ENCODE peak calls at places on chromosomes 4 and X, in six cellular contexts. One of them, this sample, is unnamed. For H3K9me3, the result is how much of the 10 kb centered on the place peaks cover.

GRCh38 chr4:23741586-23742240 is 148.1 kb downstream of the PPARGC1A start:
- DNase-seq in H1: no peak
- DNase-seq in trophoblast cell: no peak
- DNase-seq in IMR-90: no peak
- DNase-seq in H9: no peak
- DNase-seq in mesenchymal stem cell: no peak
- DNase-seq in this sample: no peak

GRCh38 chr4:155952546-155952945 is 1.1 kb downstream of the CTSO start:
- DNase-seq in H9: no peak
- DNase-seq in mesenchymal stem cell: peak
- DNase-seq in trophoblast cell: peak
- DNase-seq in H1: no peak
- DNase-seq in IMR-90: peak
- DNase-seq in this sample: no peak

GRCh38 chrX:37476571-37477188 is 94.8 kb upstream of the LANCL3 start:
- DNase-seq in H1: no peak
- DNase-seq in IMR-90: no peak
- DNase-seq in trophoblast cell: no peak
- DNase-seq in H9: peak
- DNase-seq in mesenchymal stem cell: no peak
- DNase-seq in this sample: no peak

GRCh38 chr4:85475631-85476233 is 782 bp downstream of the ARHGAP24 start:
- DNase-seq in H1: no peak
- DNase-seq in IMR-90: no peak
- DNase-seq in H9: no peak
- DNase-seq in trophoblast cell: peak
- DNase-seq in mesenchymal stem cell: peak
- DNase-seq in this sample: peak

GRCh38 chrX:10106801-10107200 is 50.0 kb upstream of the CLCN4 start:
- DNase-seq in H9: no peak
- DNase-seq in IMR-90: no peak
- DNase-seq in H1: no peak
- DNase-seq in mesenchymal stem cell: no peak
- DNase-seq in trophoblast cell: no peak
- DNase-seq in this sample: no peak

GRCh38 chrX:56232221-56233082 is at the start of gene KLF8:
- DNase-seq in mesenchymal stem cell: no peak
- DNase-seq in IMR-90: no peak
- DNase-seq in trophoblast cell: peak
- DNase-seq in H9: peak
- DNase-seq in H1: no peak
- DNase-seq in this sample: no peak

GRCh38 chr4:6390357-6390756 is 82.1 kb downstream of the PPP2R2C start:
- DNase-seq in IMR-90: no peak
- DNase-seq in H9: no peak
- DNase-seq in H1: no peak
- DNase-seq in trophoblast cell: no peak
- DNase-seq in mesenchymal stem cell: no peak
- DNase-seq in this sample: no peak

GRCh38 chr4:147326581-147326980 is 154.3 kb upstream of the EDNRA start:
- DNase-seq in H9: no peak
- DNase-seq in H1: no peak
- DNase-seq in mesenchymal stem cell: peak
- DNase-seq in IMR-90: peak
- DNase-seq in trophoblast cell: no peak
- DNase-seq in this sample: no peak

GRCh38 chr4:10203851-10204250 is 87.3 kb upstream of the WDR1 start:
- DNase-seq in mesenchymal stem cell: no peak
- DNase-seq in H9: no peak
- DNase-seq in trophoblast cell: no peak
- DNase-seq in IMR-90: no peak
- DNase-seq in H1: no peak
- DNase-seq in this sample: no peak

GRCh38 chrX:67614414-67614813 is 70.6 kb downstream of the AR start:
- DNase-seq in H9: no peak
- DNase-seq in trophoblast cell: peak
- DNase-seq in H1: no peak
- DNase-seq in mesenchymal stem cell: peak
- DNase-seq in IMR-90: peak
- DNase-seq in this sample: no peak

GRCh38 chrX:51891821-51892551 is 1.4 kb upstream of the MAGED1 start:
- DNase-seq in mesenchymal stem cell: peak
- DNase-seq in IMR-90: peak
- DNase-seq in H9: no peak
- DNase-seq in trophoblast cell: peak
- DNase-seq in H1: no peak
- DNase-seq in this sample: no peak

GRCh38 chr4:95197353-95197752 is 351.4 kb downstream of the UNC5C start:
- DNase-seq in H1: no peak
- DNase-seq in IMR-90: no peak
- DNase-seq in mesenchymal stem cell: no peak
- DNase-seq in H9: no peak
- DNase-seq in trophoblast cell: no peak
- DNase-seq in this sample: no peak

GRCh38 chrX:47643926-47644325 is 6.4 kb downstream of the ELK1 start:
- DNase-seq in mesenchymal stem cell: peak
- DNase-seq in H9: no peak
- DNase-seq in H1: no peak
- DNase-seq in trophoblast cell: no peak
- DNase-seq in IMR-90: peak
- DNase-seq in this sample: no peak

GRCh38 chr4:20878806-20879205 is 178.5 kb downstream of the PACRGL start:
- DNase-seq in H9: no peak
- DNase-seq in mesenchymal stem cell: no peak
- DNase-seq in H1: no peak
- DNase-seq in IMR-90: no peak
- DNase-seq in trophoblast cell: no peak
- DNase-seq in this sample: peak

GRCh38 chrX:154016366-154017076 is 3.2 kb downstream of the IRAK1 start:
- DNase-seq in IMR-90: no peak
- DNase-seq in H1: no peak
- DNase-seq in H9: no peak
- DNase-seq in mesenchymal stem cell: no peak
- DNase-seq in trophoblast cell: no peak
- DNase-seq in this sample: no peak

GRCh38 chrX:143486105-143486504 is 31.2 kb downstream of the SPANXN3 start:
- DNase-seq in H9: no peak
- DNase-seq in IMR-90: no peak
- DNase-seq in trophoblast cell: no peak
- DNase-seq in H1: no peak
- DNase-seq in mesenchymal stem cell: no peak
- DNase-seq in this sample: no peak

GRCh38 chr4:168218663-168219062 is 99.9 kb downstream of the DDX60 start:
- DNase-seq in mesenchymal stem cell: peak
- DNase-seq in trophoblast cell: peak
- DNase-seq in H1: no peak
- DNase-seq in IMR-90: peak
- DNase-seq in H9: no peak
- DNase-seq in this sample: no peak

GRCh38 chrX:105150557-105150956 is 69.9 kb downstream of the TEX13A start:
- DNase-seq in mesenchymal stem cell: peak
- DNase-seq in H1: no peak
- DNase-seq in trophoblast cell: no peak
- DNase-seq in H9: no peak
- DNase-seq in IMR-90: no peak
- DNase-seq in this sample: no peak

GRCh38 chrX:20521245-20521644 is 254.5 kb upstream of the RPS6KA3 start:
- DNase-seq in trophoblast cell: peak
- DNase-seq in IMR-90: peak
- DNase-seq in mesenchymal stem cell: peak
- DNase-seq in H9: no peak
- DNase-seq in H1: no peak
- DNase-seq in this sample: no peak

GRCh38 chr4:150573534-150573933 is 8.4 kb upstream of the MAB21L2 start:
- DNase-seq in mesenchymal stem cell: peak
- DNase-seq in trophoblast cell: no peak
- DNase-seq in IMR-90: peak
- DNase-seq in H1: no peak
- DNase-seq in H9: no peak
- DNase-seq in this sample: no peak

GRCh38 chr4:6749340-6750171 is 33.0 kb upstream of the KIAA0232 start:
- DNase-seq in trophoblast cell: peak
- DNase-seq in H1: no peak
- DNase-seq in mesenchymal stem cell: peak
- DNase-seq in H9: no peak
- DNase-seq in IMR-90: peak
- DNase-seq in this sample: no peak

GRCh38 chrX:69124108-69124507 is 41.1 kb downstream of the PJA1 start:
- DNase-seq in trophoblast cell: peak
- DNase-seq in H1: no peak
- DNase-seq in H9: no peak
- DNase-seq in mesenchymal stem cell: peak
- DNase-seq in IMR-90: peak
- DNase-seq in this sample: no peak

GRCh38 chrX:17547658-17548057 is 172.7 kb downstream of the NHS start:
- DNase-seq in H1: no peak
- DNase-seq in mesenchymal stem cell: peak
- DNase-seq in IMR-90: peak
- DNase-seq in trophoblast cell: peak
- DNase-seq in H9: no peak
- DNase-seq in this sample: no peak

GRCh38 chr4:146654976-146655761 is 16.5 kb downstream of the POU4F2 start:
- DNase-seq in H9: peak
- DNase-seq in trophoblast cell: peak
- DNase-seq in IMR-90: peak
- DNase-seq in mesenchymal stem cell: peak
- DNase-seq in H1: no peak
- DNase-seq in this sample: peak

GRCh38 chr4:108030332-108030731 is 40.6 kb downstream of the HADH start:
- DNase-seq in H9: peak
- DNase-seq in H1: peak
- DNase-seq in IMR-90: peak
- DNase-seq in mesenchymal stem cell: peak
- DNase-seq in trophoblast cell: peak
- DNase-seq in this sample: peak

GRCh38 chr4:188198980-188199792 is 59.9 kb downstream of the TRIML1 start:
- DNase-seq in mesenchymal stem cell: no peak
- DNase-seq in H9: no peak
- DNase-seq in H1: no peak
- DNase-seq in trophoblast cell: no peak
- DNase-seq in IMR-90: no peak
- DNase-seq in this sample: no peak
- H2BK120ac ChIP-seq in mesenchymal stem cell: no peak
- H2BK120ac ChIP-seq in H9: no peak
- H2BK120ac ChIP-seq in H1: peak
- H2BK120ac ChIP-seq in trophoblast cell: no peak
- H2BK120ac ChIP-seq in IMR-90: peak
- H2BK120ac ChIP-seq in this sample: no peak

GRCh38 chr4:404006-404405 is 66.4 kb downstream of the ZNF141 start:
- DNase-seq in mesenchymal stem cell: no peak
- DNase-seq in trophoblast cell: no peak
- DNase-seq in H1: no peak
- DNase-seq in H9: no peak
- DNase-seq in IMR-90: no peak
- DNase-seq in this sample: no peak
- H3K9me3 ChIP-seq in mesenchymal stem cell: half or more
- H3K9me3 ChIP-seq in trophoblast cell: under half
- H3K9me3 ChIP-seq in H1: half or more
- H3K9me3 ChIP-seq in H9: under half
- H3K9me3 ChIP-seq in IMR-90: under half
- H3K9me3 ChIP-seq in this sample: under half

GRCh38 chr4:140153419-140153743 is 603 bp downstream of the MAML3 start:
- DNase-seq in trophoblast cell: no peak
- DNase-seq in H9: no peak
- DNase-seq in mesenchymal stem cell: no peak
- DNase-seq in H1: no peak
- DNase-seq in IMR-90: no peak
- DNase-seq in this sample: no peak

GRCh38 chr4:140152760-140153418 is 1.1 kb downstream of the MAML3 start:
- DNase-seq in H9: peak
- DNase-seq in mesenchymal stem cell: peak
- DNase-seq in H1: no peak
- DNase-seq in trophoblast cell: peak
- DNase-seq in IMR-90: peak
- DNase-seq in this sample: peak

GRCh38 chr4:140154572-140154891 is 548 bp upstream of the MAML3 start:
- DNase-seq in mesenchymal stem cell: no peak
- DNase-seq in H1: no peak
- DNase-seq in IMR-90: no peak
- DNase-seq in H9: no peak
- DNase-seq in trophoblast cell: no peak
- DNase-seq in this sample: no peak

GRCh38 chr4:140152015-140152703 is 1.8 kb downstream of the MAML3 start:
- DNase-seq in H9: no peak
- DNase-seq in H1: no peak
- DNase-seq in IMR-90: no peak
- DNase-seq in mesenchymal stem cell: peak
- DNase-seq in trophoblast cell: peak
- DNase-seq in this sample: peak

DNA sequence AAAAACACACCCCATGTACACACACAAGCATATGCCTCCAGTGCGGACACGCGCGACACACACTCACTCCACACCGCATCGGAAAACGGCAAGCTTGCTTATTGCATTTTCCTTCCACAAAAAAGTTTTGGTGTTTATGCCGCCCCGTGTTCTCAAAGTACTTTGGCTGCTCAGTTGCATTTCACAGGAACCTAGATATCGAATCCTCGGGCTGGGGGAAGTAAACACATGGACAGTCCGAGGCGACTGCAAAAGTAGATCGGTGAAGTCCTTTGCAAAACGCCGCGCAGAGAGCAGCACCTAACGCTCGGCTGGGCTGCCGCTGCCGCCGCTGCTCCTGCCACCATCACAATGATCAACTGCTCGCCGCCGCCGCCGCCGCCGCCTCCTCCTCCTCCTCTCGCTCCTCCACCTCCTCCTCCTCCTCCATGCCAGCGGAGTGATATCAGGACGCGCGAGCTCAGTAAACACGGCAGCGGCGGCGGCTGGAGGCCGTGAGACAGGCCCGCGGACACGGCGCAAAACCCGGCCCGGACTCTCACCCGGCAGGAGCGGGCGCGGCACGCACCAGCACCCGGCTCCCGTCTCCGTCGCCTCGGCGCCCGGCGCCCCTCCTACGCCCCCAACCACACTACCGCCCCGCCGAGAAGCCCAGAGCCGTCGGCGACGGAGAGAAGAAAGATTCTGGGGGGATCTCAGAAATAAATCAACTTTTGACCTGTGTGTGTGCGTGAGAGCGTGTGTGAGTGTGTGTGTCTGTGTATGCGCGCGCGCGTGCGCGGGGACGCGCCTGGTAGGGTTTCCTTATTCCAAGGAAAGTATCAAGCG is at the start of gene MAML3:
- DNase-seq in IMR-90: peak
- DNase-seq in H1: peak
- DNase-seq in H9: peak
- DNase-seq in mesenchymal stem cell: peak
- DNase-seq in trophoblast cell: peak
- DNase-seq in this sample: peak
- H3K4ac ChIP-seq in IMR-90: peak
- H3K4ac ChIP-seq in H1: peak
- H3K4ac ChIP-seq in H9: no peak
- H3K4ac ChIP-seq in mesenchymal stem cell: peak
- H3K4ac ChIP-seq in trophoblast cell: peak
- H3K4ac ChIP-seq in this sample: no peak

DNA sequence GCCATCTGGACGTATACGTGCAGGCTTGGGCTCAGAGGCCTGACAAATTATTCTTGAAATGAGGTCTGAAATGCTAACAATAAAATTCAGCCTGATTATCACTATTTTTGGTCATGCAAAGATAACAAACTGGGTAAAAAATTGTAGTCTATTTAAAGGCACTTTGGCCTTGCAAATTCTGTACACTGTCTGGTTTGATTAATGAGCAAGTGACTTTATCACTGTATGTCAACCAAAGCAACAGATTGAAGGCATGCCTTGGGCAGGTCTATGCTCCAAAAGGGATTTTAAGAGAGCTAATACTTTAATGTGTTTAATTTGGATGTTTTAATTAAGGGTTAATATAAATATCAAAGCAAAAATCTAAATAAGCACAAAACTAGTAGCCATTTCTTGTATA is 1034.9 kb upstream of the GRID2 start:
- DNase-seq in trophoblast cell: peak
- DNase-seq in H1: no peak
- DNase-seq in H9: no peak
- DNase-seq in mesenchymal stem cell: no peak
- DNase-seq in IMR-90: no peak
- DNase-seq in this sample: no peak
- H2BK120ac ChIP-seq in trophoblast cell: no peak
- H2BK120ac ChIP-seq in H1: peak
- H2BK120ac ChIP-seq in H9: no peak
- H2BK120ac ChIP-seq in mesenchymal stem cell: no peak
- H2BK120ac ChIP-seq in IMR-90: no peak
- H2BK120ac ChIP-seq in this sample: no peak